ENCODE peak calls at places on chromosomes 4 and X, in five cellular contexts. One of them, this sample, is unnamed.

GRCh38 chr4:98514930-98515809 is 143.2 kb downstream of the TSPAN5 start:
- DNase-seq in mammary epithelial cell: no peak
- DNase-seq in GM12864: no peak
- DNase-seq in cardiac muscle cell: no peak
- DNase-seq in esophagus squamous epithelium: no peak
- DNase-seq in this sample: no peak

GRCh38 chr4:687975-688694 is 816 bp downstream of the SLC49A3 start:
- DNase-seq in mammary epithelial cell: no peak
- DNase-seq in GM12864: no peak
- DNase-seq in cardiac muscle cell: no peak
- DNase-seq in esophagus squamous epithelium: no peak
- DNase-seq in this sample: no peak

GRCh38 chr4:90824266-90825167 is 697.3 kb downstream of the CCSER1 start:
- DNase-seq in mammary epithelial cell: no peak
- DNase-seq in GM12864: no peak
- DNase-seq in cardiac muscle cell: no peak
- DNase-seq in esophagus squamous epithelium: no peak
- DNase-seq in this sample: no peak

GRCh38 chrX:48665991-48666390 is 17.6 kb upstream of the WAS start:
- DNase-seq in mammary epithelial cell: no peak
- DNase-seq in GM12864: no peak
- DNase-seq in cardiac muscle cell: no peak
- DNase-seq in esophagus squamous epithelium: no peak
- DNase-seq in this sample: no peak

GRCh38 chrX:41320393-41320792 is 13.6 kb upstream of the DDX3X start:
- DNase-seq in mammary epithelial cell: no peak
- DNase-seq in GM12864: no peak
- DNase-seq in cardiac muscle cell: no peak
- DNase-seq in esophagus squamous epithelium: no peak
- DNase-seq in this sample: no peak

GRCh38 chr4:137623013-137623412 is 90.7 kb upstream of the PCDH18 start:
- DNase-seq in mammary epithelial cell: no peak
- DNase-seq in GM12864: no peak
- DNase-seq in cardiac muscle cell: no peak
- DNase-seq in esophagus squamous epithelium: no peak
- DNase-seq in this sample: no peak

GRCh38 chr4:30863031-30863430 is 142.9 kb downstream of the PCDH7 start:
- DNase-seq in mammary epithelial cell: peak; percentile 16
- DNase-seq in GM12864: no peak
- DNase-seq in cardiac muscle cell: no peak
- DNase-seq in esophagus squamous epithelium: no peak
- DNase-seq in this sample: peak; percentile 78

GRCh38 chr4:162116085-162116784 is 47.6 kb downstream of the FSTL5 start:
- DNase-seq in mammary epithelial cell: no peak
- DNase-seq in GM12864: no peak
- DNase-seq in cardiac muscle cell: no peak
- DNase-seq in esophagus squamous epithelium: no peak
- DNase-seq in this sample: no peak

GRCh38 chrX:15903186-15903681 is 48.6 kb upstream of the AP1S2 start:
- DNase-seq in mammary epithelial cell: no peak
- DNase-seq in GM12864: peak; percentile 78
- DNase-seq in cardiac muscle cell: no peak
- DNase-seq in esophagus squamous epithelium: peak; percentile 1
- DNase-seq in this sample: no peak

GRCh38 chr4:115090483-115091075 is 22.8 kb downstream of the NDST4 start:
- DNase-seq in mammary epithelial cell: peak; percentile 4
- DNase-seq in GM12864: no peak
- DNase-seq in cardiac muscle cell: peak; percentile 62
- DNase-seq in esophagus squamous epithelium: no peak
- DNase-seq in this sample: peak; percentile 12

GRCh38 chr4:167222098-167222497 is 12.2 kb downstream of the SPOCK3 start:
- DNase-seq in mammary epithelial cell: no peak
- DNase-seq in GM12864: no peak
- DNase-seq in cardiac muscle cell: no peak
- DNase-seq in esophagus squamous epithelium: no peak
- DNase-seq in this sample: no peak

GRCh38 chr4:47038263-47038662 is 6.9 kb downstream of the GABRB1 start:
- DNase-seq in mammary epithelial cell: no peak
- DNase-seq in GM12864: no peak
- DNase-seq in cardiac muscle cell: no peak
- DNase-seq in esophagus squamous epithelium: no peak
- DNase-seq in this sample: no peak

GRCh38 chr4:130432289-130432688 is 1336.3 kb downstream of the C4orf33 start:
- DNase-seq in mammary epithelial cell: no peak
- DNase-seq in GM12864: no peak
- DNase-seq in cardiac muscle cell: no peak
- DNase-seq in esophagus squamous epithelium: no peak
- DNase-seq in this sample: no peak

GRCh38 chrX:122439836-122440235 is 744.2 kb upstream of the GRIA3 start:
- DNase-seq in mammary epithelial cell: no peak
- DNase-seq in GM12864: no peak
- DNase-seq in cardiac muscle cell: no peak
- DNase-seq in esophagus squamous epithelium: no peak
- DNase-seq in this sample: no peak

GRCh38 chr4:153773236-153773690 is 13.4 kb upstream of the RNF175 start:
- DNase-seq in mammary epithelial cell: no peak
- DNase-seq in GM12864: no peak
- DNase-seq in cardiac muscle cell: no peak
- DNase-seq in esophagus squamous epithelium: no peak
- DNase-seq in this sample: no peak

GRCh38 chrX:27565992-27566391 is 24.2 kb upstream of the DCAF8L2 start:
- DNase-seq in mammary epithelial cell: no peak
- DNase-seq in GM12864: no peak
- DNase-seq in cardiac muscle cell: peak; percentile 73
- DNase-seq in esophagus squamous epithelium: no peak
- DNase-seq in this sample: no peak

GRCh38 chr4:145690610-145691009 is 10.7 kb downstream of the C4orf51 start:
- DNase-seq in mammary epithelial cell: no peak
- DNase-seq in GM12864: no peak
- DNase-seq in cardiac muscle cell: no peak
- DNase-seq in esophagus squamous epithelium: no peak
- DNase-seq in this sample: no peak

GRCh38 chr4:87414806-87415205 is 7.6 kb upstream of the NUDT9 start:
- DNase-seq in mammary epithelial cell: no peak
- DNase-seq in GM12864: no peak
- DNase-seq in cardiac muscle cell: no peak
- DNase-seq in esophagus squamous epithelium: no peak
- DNase-seq in this sample: no peak

GRCh38 chrX:9644335-9644734 is 121.3 kb downstream of the GPR143 start:
- DNase-seq in mammary epithelial cell: no peak
- DNase-seq in GM12864: no peak
- DNase-seq in cardiac muscle cell: no peak
- DNase-seq in esophagus squamous epithelium: no peak
- DNase-seq in this sample: no peak

GRCh38 chrX:644304-645023 is 13.9 kb downstream of the SHOX start:
- DNase-seq in mammary epithelial cell: no peak
- DNase-seq in GM12864: no peak
- DNase-seq in cardiac muscle cell: no peak
- DNase-seq in esophagus squamous epithelium: no peak
- DNase-seq in this sample: no peak

GRCh38 chr4:77538574-77539157 is 67.0 kb upstream of the CXCL13 start:
- DNase-seq in mammary epithelial cell: peak; percentile 71
- DNase-seq in GM12864: no peak
- DNase-seq in cardiac muscle cell: no peak
- DNase-seq in esophagus squamous epithelium: no peak
- DNase-seq in this sample: no peak

GRCh38 chrX:44872319-44872816 is 620 bp upstream of the KDM6A start:
- DNase-seq in mammary epithelial cell: peak; percentile 52
- DNase-seq in GM12864: no peak
- DNase-seq in cardiac muscle cell: no peak
- DNase-seq in esophagus squamous epithelium: no peak
- DNase-seq in this sample: no peak

GRCh38 chr4:8870647-8871416 is 807 bp downstream of the HMX1 start:
- DNase-seq in mammary epithelial cell: no peak
- DNase-seq in GM12864: no peak
- DNase-seq in cardiac muscle cell: no peak
- DNase-seq in esophagus squamous epithelium: no peak
- DNase-seq in this sample: no peak

GRCh38 chr4:74104145-74104544 is 5.2 kb upstream of the CXCL2 start:
- DNase-seq in mammary epithelial cell: no peak
- DNase-seq in GM12864: no peak
- DNase-seq in cardiac muscle cell: no peak
- DNase-seq in esophagus squamous epithelium: no peak
- DNase-seq in this sample: no peak

GRCh38 chrX:97238632-97239031 is 354.9 kb downstream of the RPA4 start:
- DNase-seq in mammary epithelial cell: no peak
- DNase-seq in GM12864: no peak
- DNase-seq in cardiac muscle cell: no peak
- DNase-seq in esophagus squamous epithelium: no peak
- DNase-seq in this sample: peak; percentile 33

GRCh38 chr4:76547167-76547760 is 112.2 kb downstream of the SHROOM3 start:
- DNase-seq in mammary epithelial cell: no peak
- DNase-seq in GM12864: no peak
- DNase-seq in cardiac muscle cell: peak; percentile 48
- DNase-seq in esophagus squamous epithelium: no peak
- DNase-seq in this sample: no peak

GRCh38 chr4:148814030-148814429 is 371.8 kb upstream of the NR3C2 start:
- DNase-seq in mammary epithelial cell: peak; percentile 87
- DNase-seq in GM12864: no peak
- DNase-seq in cardiac muscle cell: no peak
- DNase-seq in esophagus squamous epithelium: no peak
- DNase-seq in this sample: no peak

GRCh38 chr4:151442002-151442401 is 33.0 kb downstream of the FHIP1A start:
- DNase-seq in mammary epithelial cell: no peak
- DNase-seq in GM12864: no peak
- DNase-seq in cardiac muscle cell: no peak
- DNase-seq in esophagus squamous epithelium: no peak
- DNase-seq in this sample: no peak

GRCh38 chr4:106585920-106586349 is 217.4 kb upstream of the GIMD1 start:
- DNase-seq in mammary epithelial cell: peak; percentile 71
- DNase-seq in GM12864: no peak
- DNase-seq in cardiac muscle cell: no peak
- DNase-seq in esophagus squamous epithelium: no peak
- DNase-seq in this sample: no peak

GRCh38 chr4:167578906-167579305 is 344.6 kb upstream of the SPOCK3 start:
- DNase-seq in mammary epithelial cell: no peak
- DNase-seq in GM12864: no peak
- DNase-seq in cardiac muscle cell: no peak
- DNase-seq in esophagus squamous epithelium: no peak
- DNase-seq in this sample: no peak

GRCh38 chr4:127982445-127982844 is 17.2 kb downstream of the ABHD18 start:
- DNase-seq in mammary epithelial cell: no peak
- DNase-seq in GM12864: no peak
- DNase-seq in cardiac muscle cell: no peak
- DNase-seq in esophagus squamous epithelium: no peak
- DNase-seq in this sample: no peak

GRCh38 chr4:138953962-138954371 is 61.6 kb upstream of the NOCT start:
- DNase-seq in mammary epithelial cell: peak; percentile 95
- DNase-seq in GM12864: no peak
- DNase-seq in cardiac muscle cell: no peak
- DNase-seq in esophagus squamous epithelium: no peak
- DNase-seq in this sample: peak; percentile 99

GRCh38 chr4:186700746-186701145 is 22.9 kb downstream of the FAT1 start:
- DNase-seq in mammary epithelial cell: peak; percentile 65
- DNase-seq in GM12864: no peak
- DNase-seq in cardiac muscle cell: no peak
- DNase-seq in esophagus squamous epithelium: no peak
- DNase-seq in this sample: peak; percentile 61

GRCh38 chr4:182062936-182063335 is 180.3 kb upstream of the TENM3 start:
- DNase-seq in mammary epithelial cell: peak; percentile 80
- DNase-seq in GM12864: no peak
- DNase-seq in cardiac muscle cell: peak; percentile 14
- DNase-seq in esophagus squamous epithelium: no peak
- DNase-seq in this sample: peak; percentile 78

GRCh38 chr4:6986781-6987565 is 56.2 kb upstream of the TADA2B start:
- DNase-seq in mammary epithelial cell: peak; percentile 93
- DNase-seq in GM12864: peak; percentile 67
- DNase-seq in cardiac muscle cell: peak; percentile 98
- DNase-seq in esophagus squamous epithelium: peak; percentile 53
- DNase-seq in this sample: peak; percentile 74

GRCh38 chr4:176393306-176394013 is 73.7 kb downstream of the SPCS3 start:
- DNase-seq in mammary epithelial cell: no peak
- DNase-seq in GM12864: no peak
- DNase-seq in cardiac muscle cell: no peak
- DNase-seq in esophagus squamous epithelium: no peak
- DNase-seq in this sample: no peak

GRCh38 chr4:170071196-170071595 is 18.6 kb downstream of the AADAT start:
- DNase-seq in mammary epithelial cell: no peak
- DNase-seq in GM12864: no peak
- DNase-seq in cardiac muscle cell: no peak
- DNase-seq in esophagus squamous epithelium: no peak
- DNase-seq in this sample: no peak
- TF ChIP-seq CTCF in mammary epithelial cell: no peak
- TF ChIP-seq CTCF in GM12864: no peak
- TF ChIP-seq CTCF in cardiac muscle cell: no peak
- TF ChIP-seq CTCF in esophagus squamous epithelium: no peak
- TF ChIP-seq CTCF in this sample: no peak

GRCh38 chr4:67122029-67122428 is 423.3 kb downstream of the CENPC start:
- DNase-seq in mammary epithelial cell: peak; percentile 15
- DNase-seq in GM12864: no peak
- DNase-seq in cardiac muscle cell: peak; percentile 48
- DNase-seq in esophagus squamous epithelium: no peak
- DNase-seq in this sample: no peak
- TF ChIP-seq CTCF in mammary epithelial cell: peak; percentile 59
- TF ChIP-seq CTCF in GM12864: peak; percentile 44
- TF ChIP-seq CTCF in cardiac muscle cell: peak; percentile 40
- TF ChIP-seq CTCF in esophagus squamous epithelium: no peak
- TF ChIP-seq CTCF in this sample: peak; percentile 50

DNA sequence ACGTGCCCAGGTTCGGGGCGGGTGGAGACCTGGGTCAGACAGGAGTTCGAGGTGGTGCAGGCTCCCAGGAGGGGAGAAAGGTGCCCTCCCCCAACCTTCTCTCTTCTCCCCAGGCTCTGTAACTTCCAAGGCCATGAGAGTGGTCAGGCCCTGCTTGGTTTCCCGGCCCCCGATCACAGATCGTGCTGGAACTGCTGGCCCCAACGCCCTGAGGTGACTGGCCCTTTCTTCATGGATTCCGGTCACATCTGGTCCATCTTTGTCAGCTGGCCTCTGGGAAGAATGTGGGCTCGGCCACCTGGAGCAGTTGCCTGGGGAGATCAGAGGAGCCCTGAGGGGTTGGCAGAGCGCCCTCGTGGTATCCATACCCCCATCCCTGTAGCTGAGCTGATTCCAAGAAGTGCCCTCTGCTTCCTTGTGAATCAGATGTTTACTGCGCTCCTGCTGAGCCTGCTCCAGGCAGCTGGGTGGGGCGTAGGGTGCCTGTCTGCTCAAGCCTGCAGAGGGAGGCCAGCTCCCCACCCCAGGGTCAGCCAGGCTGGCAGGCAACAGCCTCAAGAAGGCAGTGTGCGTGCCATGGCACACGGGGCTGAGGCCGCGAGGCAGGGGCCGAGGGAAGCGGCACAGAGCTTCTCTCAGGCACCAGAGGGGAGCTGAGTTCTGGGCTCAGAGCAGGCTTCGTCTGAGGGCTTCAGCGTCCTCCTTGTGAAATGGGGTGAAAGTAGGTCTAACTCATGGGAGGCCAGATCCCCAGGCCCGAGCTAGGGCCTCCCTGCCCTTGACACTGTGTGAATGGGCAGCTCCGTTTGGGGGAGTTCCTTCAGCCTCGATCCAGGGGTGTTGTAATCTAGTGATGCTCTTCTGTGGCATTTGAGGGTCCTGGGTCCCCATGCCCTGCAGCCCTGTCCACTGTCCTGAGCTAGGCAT is 3.6 kb downstream of the SH3BP2 start:
- DNase-seq in mammary epithelial cell: peak; percentile 31
- DNase-seq in GM12864: no peak
- DNase-seq in cardiac muscle cell: no peak
- DNase-seq in esophagus squamous epithelium: no peak
- DNase-seq in this sample: no peak
- TF ChIP-seq CTCF in mammary epithelial cell: no peak
- TF ChIP-seq CTCF in GM12864: no peak
- TF ChIP-seq CTCF in cardiac muscle cell: no peak
- TF ChIP-seq CTCF in esophagus squamous epithelium: no peak
- TF ChIP-seq CTCF in this sample: no peak

GRCh38 chr4:104901438-104901837 is 245.2 kb upstream of the TET2 start:
- DNase-seq in mammary epithelial cell: peak; percentile 2
- DNase-seq in GM12864: no peak
- DNase-seq in cardiac muscle cell: peak; percentile 4
- DNase-seq in esophagus squamous epithelium: no peak
- DNase-seq in this sample: peak; percentile 76
- TF ChIP-seq CTCF in mammary epithelial cell: no peak
- TF ChIP-seq CTCF in GM12864: no peak
- TF ChIP-seq CTCF in cardiac muscle cell: peak; percentile 4
- TF ChIP-seq CTCF in esophagus squamous epithelium: no peak
- TF ChIP-seq CTCF in this sample: peak; percentile 27